ENCODE peak calls at places on chromosomes 4 and X, in five cellular contexts. L is fibroblast of mammary gland, T is AG04450, U is WERI-Rb-1, B is colonic mucosa. I is an unnamed sample.

GRCh38 chr4:4490041-4490440 is 51.8 kb downstream of the STX18 start:
- DNase-seq in U (no peak), B (no peak), T (no peak), L (no peak), I (no peak)

GRCh38 chr4:159384619-159385018 is 281.7 kb downstream of the RAPGEF2 start:
- DNase-seq in T (no peak), U (no peak), B (no peak), L (no peak), I (no peak)

GRCh38 chrX:526295-527224 is 104.0 kb upstream of the SHOX start:
- DNase-seq in B (no peak), U (no peak), T (no peak), L (no peak), I (no peak)

GRCh38 chrX:49101629-49101984 is 21.9 kb upstream of the WDR45 start:
- DNase-seq in U (no peak), L (no peak), B (no peak), T (no peak), I (no peak)

GRCh38 chr4:108861339-108861738 is 98.5 kb upstream of the ETNPPL start:
- DNase-seq in B (no peak), T (no peak), U (no peak), L (peak; percentile 16), I (peak; percentile 38)

GRCh38 chr4:1515763-1516162 is 109.5 kb upstream of the NKX1-1 start:
- DNase-seq in B (no peak), U (no peak), L (no peak), T (no peak), I (no peak)

GRCh38 chr4:3041192-3042142 is 32.9 kb downstream of the HTT-AS start:
- DNase-seq in U (no peak), L (peak; percentile 36), T (no peak), B (peak; percentile 63), I (no peak)

GRCh38 chr4:61210186-61210939 is 10.2 kb downstream of the ADGRL3 start:
- DNase-seq in B (no peak), L (no peak), U (no peak), T (no peak), I (peak; percentile 7)

GRCh38 chr4:158020734-158021346 is 152.0 kb downstream of the GASK1B start:
- DNase-seq in T (peak; percentile 86), U (no peak), L (peak; percentile 94), B (no peak), I (peak; percentile 68)

GRCh38 chrX:119075271-119075670 is 2.5 kb downstream of the CT47C1 start:
- DNase-seq in L (no peak), U (no peak), B (no peak), T (no peak), I (no peak)

GRCh38 chr4:42397256-42397634 is at the start of gene SHISA3:
- DNase-seq in U (peak; percentile 40), T (no peak), B (peak; percentile 25), L (peak; percentile 24), I (no peak)

GRCh38 chrX:132809581-132809980 is 148.8 kb downstream of the HS6ST2 start:
- DNase-seq in T (no peak), L (no peak), B (no peak), U (no peak), I (no peak)

GRCh38 chrX:22194207-22194606 is 78.5 kb upstream of the CBLL2 start:
- DNase-seq in L (no peak), B (no peak), U (no peak), T (no peak), I (no peak)

GRCh38 chr4:84166486-84166885 is 332.6 kb downstream of the NKX6-1 start:
- DNase-seq in B (no peak), T (no peak), U (no peak), L (no peak), I (no peak)

GRCh38 chr4:145956288-145956890 is 17.8 kb upstream of the ZNF827 start:
- DNase-seq in L (peak; percentile 56), B (peak; percentile 50), T (no peak), U (peak; percentile 50), I (peak; percentile 62)

GRCh38 chrX:154374361-154375155 is at the start of gene FLNA:
- DNase-seq in B (no peak), L (no peak), U (peak; percentile 80), T (no peak), I (no peak)

GRCh38 chrX:106649523-106650428 is 38.0 kb downstream of the RADX start:
- DNase-seq in B (no peak), T (no peak), L (no peak), U (no peak), I (no peak)

GRCh38 chr4:15182600-15183222 is 180.4 kb downstream of the CPEB2 start:
- DNase-seq in B (no peak), U (no peak), T (no peak), L (peak; percentile 40), I (peak; percentile 25)

GRCh38 chr4:123488916-123489315 is 92.3 kb downstream of the SPRY1 start:
- DNase-seq in U (no peak), T (no peak), L (peak; percentile 72), B (no peak), I (peak; percentile 63)

GRCh38 chr4:10321931-10322330 is 135.3 kb downstream of the ZNF518B start:
- DNase-seq in L (no peak), B (no peak), T (no peak), U (peak; percentile 67), I (no peak)

GRCh38 chrX:10906861-10907260 is 204.3 kb upstream of the HCCS start:
- DNase-seq in B (no peak), U (no peak), L (peak; percentile 21), T (no peak), I (no peak)

GRCh38 chr4:105057370-105058096 is 89.1 kb upstream of the TET2 start:
- DNase-seq in U (no peak), L (no peak), T (no peak), B (no peak), I (no peak)

GRCh38 chr4:127732623-127733199 is 2.5 kb downstream of the SLC25A31 start:
- DNase-seq in T (peak; percentile 15), B (no peak), L (peak; percentile 55), U (no peak), I (peak; percentile 58)
- TF ChIP-seq CTCF in T (peak; percentile 63), B (peak; percentile 36), L (peak; percentile 61), U (no peak), I (peak; percentile 56)

DNA sequence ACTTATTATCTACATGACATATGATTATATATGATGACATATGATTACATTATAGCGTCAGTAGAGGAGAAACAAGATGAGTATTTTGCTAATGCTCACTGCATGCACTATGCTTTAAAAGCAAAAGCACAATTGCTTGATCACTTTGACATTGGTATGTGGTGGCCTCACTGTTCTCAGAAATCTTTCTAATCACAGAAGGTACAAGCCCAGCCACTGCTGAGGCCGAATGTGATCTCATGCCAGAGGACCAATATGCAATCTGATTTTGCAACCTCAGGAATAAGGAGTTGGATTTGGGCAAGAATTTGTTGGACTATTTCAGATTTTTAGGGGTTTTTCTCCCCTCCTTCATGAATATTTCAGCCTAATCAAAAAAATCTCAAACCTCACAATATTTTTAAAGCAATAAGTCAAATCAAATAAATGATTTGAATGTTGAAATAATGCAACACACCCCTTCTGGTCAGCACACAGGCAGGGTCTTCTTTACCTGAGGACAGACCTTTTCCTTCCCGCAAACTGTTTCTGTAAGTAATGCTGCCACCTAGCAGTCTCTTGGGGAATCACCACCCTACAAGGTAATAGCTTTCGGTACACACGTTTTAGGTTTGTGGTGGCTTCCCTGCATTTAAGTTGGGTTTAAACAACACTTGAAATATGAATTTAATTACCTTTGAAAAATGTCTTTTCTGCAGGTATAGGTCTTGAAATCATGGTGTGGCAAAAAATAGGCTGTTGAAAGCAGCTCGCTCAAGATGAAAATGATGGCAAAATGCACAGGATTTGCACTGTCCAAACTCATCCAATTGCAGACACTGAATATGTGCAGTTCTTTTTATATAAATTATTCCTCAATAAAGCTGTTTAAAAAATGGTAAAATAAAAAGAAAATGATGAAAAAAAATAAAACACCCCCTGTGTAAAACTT is 4.8 kb upstream of the CXCL13 start:
- DNase-seq in B (peak; percentile 31), T (no peak), L (peak; percentile 41), U (peak; percentile 27), I (peak; percentile 56)
- TF ChIP-seq CTCF in B (peak; percentile 79), T (peak; percentile 88), L (peak; percentile 94), U (peak; percentile 75), I (peak; percentile 83)

GRCh38 chrX:12032082-12032481 is 106.2 kb upstream of the FRMPD4 start:
- DNase-seq in B (no peak), L (no peak), T (no peak), U (no peak), I (no peak)

GRCh38 chrX:12021708-12022107 is 116.6 kb upstream of the FRMPD4 start:
- DNase-seq in B (no peak), L (no peak), T (no peak), U (no peak), I (no peak)

GRCh38 chrX:12026481-12026880 is 111.8 kb upstream of the FRMPD4 start:
- DNase-seq in U (no peak), B (no peak), T (no peak), L (no peak), I (no peak)
- TF ChIP-seq CTCF in U (no peak), B (no peak), T (no peak), L (no peak), I (no peak)

DNA sequence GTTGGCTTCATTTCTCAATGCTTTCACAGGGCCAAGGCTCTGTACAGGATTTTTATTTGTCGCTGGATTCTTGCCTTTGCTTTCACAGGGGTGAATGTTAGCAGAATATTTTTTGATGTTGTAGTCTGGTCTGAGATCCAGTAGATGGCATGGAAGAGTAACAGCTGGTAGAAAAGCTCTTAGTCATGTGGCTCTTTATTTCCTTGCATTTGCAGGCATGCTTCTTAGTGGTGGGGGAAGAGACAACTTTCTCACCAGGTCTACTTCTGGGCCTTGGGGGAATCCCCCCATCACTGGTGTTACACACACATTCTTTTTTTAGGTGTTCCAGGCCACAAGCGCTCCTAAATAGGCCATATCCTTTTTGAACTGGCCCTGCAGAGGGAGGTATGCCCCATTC is 58.2 kb upstream of the DKK2 start:
- DNase-seq in U (no peak), T (no peak), L (peak; percentile 64), B (no peak), I (peak; percentile 45)
- TF ChIP-seq CTCF in U (peak; percentile 69), T (peak; percentile 54), L (peak; percentile 73), B (no peak), I (peak; percentile 58)